ENCODE peak calls at places on chromosome 13, in seven cellular contexts. V, Q, H, F, W, T and N are unnamed samples.

GRCh38 chr13:43242040-43242439 is 218.7 kb downstream of the DNAJC15 start:
- DNase-seq in Q (no peak), W (no peak), F (no peak), T (no peak), H (no peak), V (no peak), N (no peak)

GRCh38 chr13:77492982-77493381 is 42.5 kb upstream of the SCEL start:
- DNase-seq in T (no peak), Q (no peak), W (no peak), H (no peak), V (no peak), F (no peak), N (no peak)

GRCh38 chr13:59671853-59672252 is 491.9 kb downstream of the DIAPH3 start:
- DNase-seq in Q (no peak), W (no peak), F (no peak), H (no peak), V (no peak), T (no peak), N (no peak)

GRCh38 chr13:36858285-36858684 is 39.3 kb downstream of the RFXAP start:
- DNase-seq in Q (no peak), T (no peak), H (no peak), W (no peak), F (no peak), V (no peak), N (no peak)

GRCh38 chr13:32989331-32989730 is 26.9 kb upstream of the KL start:
- DNase-seq in T (no peak), W (no peak), V (no peak), Q (no peak), H (no peak), F (no peak), N (no peak)

GRCh38 chr13:80884031-80884785 is 543.3 kb upstream of the SPRY2 start:
- DNase-seq in Q (no peak), W (no peak), F (no peak), T (no peak), H (no peak), V (no peak), N (no peak)

GRCh38 chr13:62512194-62513141 is 1096.8 kb upstream of the PCDH20 start:
- DNase-seq in W (no peak), H (no peak), Q (no peak), T (peak; percentile 33), F (no peak), V (no peak), N (no peak)

GRCh38 chr13:72295173-72295572 is 428.2 kb upstream of the DACH1 start:
- DNase-seq in H (no peak), T (no peak), W (no peak), F (no peak), V (no peak), Q (no peak), N (no peak)

GRCh38 chr13:35165205-35165604 is 223.1 kb downstream of the NBEA start:
- DNase-seq in V (no peak), H (no peak), W (no peak), F (no peak), Q (no peak), T (no peak), N (no peak)

GRCh38 chr13:24264976-24265375 is 44.4 kb upstream of the C1QTNF9 start:
- DNase-seq in W (no peak), Q (no peak), T (no peak), V (peak; percentile 78), H (no peak), F (no peak), N (peak; percentile 55)

GRCh38 chr13:61286148-61286745 is 129.4 kb downstream of the PCDH20 start:
- DNase-seq in T (no peak), F (no peak), H (no peak), Q (no peak), W (no peak), V (no peak), N (no peak)

GRCh38 chr13:23960566-23961156 is 63.4 kb upstream of the C1QTNF9B start:
- DNase-seq in F (no peak), W (no peak), H (no peak), Q (no peak), V (no peak), T (no peak), N (no peak)

GRCh38 chr13:20810808-20811207 is 37.0 kb upstream of the EEF1AKMT1 start:
- DNase-seq in W (no peak), Q (no peak), V (no peak), H (no peak), T (no peak), F (no peak), N (no peak)

GRCh38 chr13:31119526-31119925 is 42.2 kb downstream of the HSPH1 start:
- DNase-seq in T (no peak), F (no peak), Q (no peak), V (no peak), W (no peak), H (no peak), N (no peak)

GRCh38 chr13:24301911-24302310 is 7.5 kb upstream of the C1QTNF9 start:
- DNase-seq in W (no peak), Q (no peak), V (no peak), T (no peak), H (no peak), F (no peak), N (peak; percentile 18)

GRCh38 chr13:99496322-99497142 is 4.7 kb upstream of the TM9SF2 start:
- DNase-seq in F (peak; percentile 72), H (peak; percentile 51), Q (peak; percentile 84), T (no peak), V (peak; percentile 44), W (peak; percentile 42), N (peak; percentile 85)

GRCh38 chr13:101512650-101513049 is 60.2 kb downstream of the ITGBL1 start:
- DNase-seq in F (no peak), W (peak; percentile 25), V (no peak), H (no peak), Q (no peak), T (no peak), N (no peak)

GRCh38 chr13:94673841-94674240 is 38.5 kb downstream of the SOX21 start:
- DNase-seq in Q (no peak), H (no peak), T (no peak), V (no peak), W (no peak), F (no peak), N (no peak)

GRCh38 chr13:51541037-51541436 is 43.2 kb upstream of the WDFY2 start:
- DNase-seq in W (no peak), F (no peak), V (no peak), Q (no peak), H (no peak), T (no peak), N (no peak)

GRCh38 chr13:28575200-28575599 is 80.3 kb upstream of the FLT1 start:
- DNase-seq in F (no peak), H (no peak), Q (no peak), V (no peak), T (no peak), W (no peak), N (no peak)

GRCh38 chr13:41917641-41918040 is 43.3 kb downstream of the VWA8 start:
- DNase-seq in V (no peak), W (no peak), Q (no peak), H (no peak), T (no peak), F (no peak), N (no peak)

GRCh38 chr13:112428704-112429103 is 52.5 kb downstream of the SPACA7 start:
- DNase-seq in T (no peak), H (no peak), W (no peak), Q (no peak), V (no peak), F (no peak), N (no peak)

DNA sequence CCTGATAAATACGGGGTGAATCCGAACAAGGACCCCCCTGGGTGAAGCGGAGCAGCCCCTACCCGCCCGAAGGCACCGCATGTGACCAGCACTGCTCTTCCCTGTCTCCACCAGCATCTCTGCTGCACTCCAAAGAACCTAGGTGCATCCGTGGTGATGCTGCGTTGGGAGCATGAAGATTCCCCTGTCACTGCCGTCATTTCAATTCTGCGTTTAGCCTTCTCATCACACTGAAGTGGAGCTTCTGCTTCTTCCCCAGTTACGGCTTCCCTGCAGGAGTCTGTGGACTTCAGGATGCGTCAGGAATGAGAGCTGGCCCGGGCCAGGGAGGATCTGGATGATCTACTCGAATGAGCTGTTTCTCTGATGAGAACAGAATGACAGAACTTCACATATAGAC is 47.9 kb downstream of the SPACA7 start:
- DNase-seq in V (no peak), H (no peak), T (no peak), Q (no peak), W (no peak), F (no peak), N (no peak)
- H3K9me3 ChIP-seq in V (peaks cover 17% of the 10 kb centered on the region), H (peaks cover 29% of the 10 kb centered on the region), T (no peaks in the 10 kb centered on the region), Q (peaks cover 35% of the 10 kb centered on the region), W (peaks cover 61% of the 10 kb centered on the region), F (no peaks in the 10 kb centered on the region), N (peaks cover 52% of the 10 kb centered on the region)

GRCh38 chr13:84645196-84646071 is 763.2 kb upstream of the SLITRK1 start:
- DNase-seq in F (no peak), V (no peak), Q (no peak), H (no peak), W (no peak), T (no peak), N (no peak)
- TF ChIP-seq CTCF in F (no peak), V (no peak), Q (no peak), H (no peak), W (no peak), T (no peak), N (no peak)

DNA sequence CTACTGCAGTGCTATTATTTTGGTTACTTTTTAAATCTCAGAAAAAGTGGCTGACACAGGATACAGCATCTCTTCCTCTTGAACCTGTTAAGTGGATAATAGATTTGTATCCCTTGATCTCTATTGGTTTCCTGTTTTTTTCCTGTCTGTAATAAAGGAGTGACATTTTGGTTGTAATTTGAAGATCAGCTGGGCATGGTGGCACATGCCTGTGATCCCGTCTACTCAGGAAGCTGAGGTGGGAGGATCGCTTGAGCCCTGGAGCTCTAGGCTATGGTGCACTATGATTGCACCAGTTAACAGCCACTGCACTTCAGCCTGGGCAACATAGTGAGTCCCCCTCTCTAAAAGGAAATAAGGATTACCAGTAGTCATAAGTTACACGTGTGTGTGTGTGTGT is 46.8 kb downstream of the METTL21C start:
- DNase-seq in H (no peak), W (no peak), T (no peak), V (no peak), F (no peak), Q (no peak), N (no peak)
- H3K9me3 ChIP-seq in H (no peaks in the 10 kb centered on the region), W (no peaks in the 10 kb centered on the region), T (no peaks in the 10 kb centered on the region), V (no peaks in the 10 kb centered on the region), F (no peaks in the 10 kb centered on the region), Q (no peaks in the 10 kb centered on the region), N (no peaks in the 10 kb centered on the region)

DNA sequence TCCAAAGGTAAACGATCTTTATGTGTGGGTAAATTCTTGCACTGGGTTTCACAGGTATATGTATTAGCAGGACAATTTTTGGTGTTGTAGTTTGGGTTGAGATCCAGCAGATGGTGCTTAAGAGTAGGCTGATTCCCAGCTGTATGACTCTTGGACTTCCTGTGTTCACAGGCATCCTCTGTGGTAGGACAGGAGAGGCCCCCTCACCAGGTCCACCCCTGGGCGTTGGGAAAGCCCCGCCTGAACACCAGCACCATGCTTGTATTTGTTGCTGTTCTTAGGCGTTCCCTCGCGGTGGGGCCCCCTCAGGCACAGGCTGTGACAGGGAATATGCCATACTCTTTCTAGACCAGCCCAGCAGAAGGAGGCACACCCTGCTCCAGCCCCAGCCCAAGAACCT is 49.5 kb upstream of the PCDH17 start:
- DNase-seq in F (no peak), W (no peak), H (no peak), V (no peak), Q (no peak), T (peak; percentile 31), N (no peak)
- TF ChIP-seq CTCF in F (no peak), W (no peak), H (no peak), V (no peak), Q (no peak), T (no peak), N (no peak)